ENCODE peak calls at places on chromosome 6, in seven cellular contexts. G is body of pancreas; V is GM12865; K is hepatocyte; Z is activated CD8-positive, alpha-beta T cell treated with anti-CD3 and anti-CD28 coated beads for 36 hours; L is mucosa of descending colon; Q is IMR-90. W is an unnamed sample.

GRCh38 chr6:71979911-71980310 is 93.6 kb downstream of the RIMS1 start:
- DNase-seq in G (no peak), V (no peak), K (no peak), Z (no peak), L (no peak), Q (peak; percentile 0), W (no peak)

GRCh38 chr6:57068066-57068465 is 21.6 kb downstream of the KIAA1586 start:
- DNase-seq in G (no peak), V (no peak), K (no peak), Z (no peak), L (no peak), Q (peak; percentile 57), W (no peak)

GRCh38 chr6:32609731-32610640 is 20.3 kb upstream of the HLA-DRB1 start:
- DNase-seq in G (no peak), V (peak; percentile 96), K (peak; percentile 95), Z (peak; percentile 66), L (no peak), Q (peak; percentile 92), W (peak; percentile 56)

GRCh38 chr6:131443014-131443413 is 130.0 kb upstream of the ARG1 start:
- DNase-seq in G (no peak), V (no peak), K (no peak), Z (no peak), L (no peak), Q (no peak), W (no peak)

GRCh38 chr6:27237089-27237723 is 10.3 kb upstream of the PRSS16 start:
- DNase-seq in G (no peak), V (peak; percentile 81), K (peak; percentile 44), Z (peak; percentile 80), L (no peak), Q (peak; percentile 77), W (no peak)

GRCh38 chr6:142612956-142613355 is 311.1 kb downstream of the ADGRG6 start:
- DNase-seq in G (no peak), V (no peak), K (no peak), Z (no peak), L (no peak), Q (no peak), W (no peak)

GRCh38 chr6:6975395-6976111 is 132.2 kb upstream of the RREB1 start:
- DNase-seq in G (no peak), V (no peak), K (no peak), Z (no peak), L (no peak), Q (no peak), W (no peak)

GRCh38 chr6:130156908-130157307 is 65.8 kb downstream of the SAMD3 start:
- DNase-seq in G (no peak), V (no peak), K (no peak), Z (no peak), L (no peak), Q (no peak), W (no peak)

GRCh38 chr6:6986373-6986772 is 121.4 kb upstream of the RREB1 start:
- DNase-seq in G (no peak), V (no peak), K (no peak), Z (no peak), L (no peak), Q (no peak), W (no peak)

DNA sequence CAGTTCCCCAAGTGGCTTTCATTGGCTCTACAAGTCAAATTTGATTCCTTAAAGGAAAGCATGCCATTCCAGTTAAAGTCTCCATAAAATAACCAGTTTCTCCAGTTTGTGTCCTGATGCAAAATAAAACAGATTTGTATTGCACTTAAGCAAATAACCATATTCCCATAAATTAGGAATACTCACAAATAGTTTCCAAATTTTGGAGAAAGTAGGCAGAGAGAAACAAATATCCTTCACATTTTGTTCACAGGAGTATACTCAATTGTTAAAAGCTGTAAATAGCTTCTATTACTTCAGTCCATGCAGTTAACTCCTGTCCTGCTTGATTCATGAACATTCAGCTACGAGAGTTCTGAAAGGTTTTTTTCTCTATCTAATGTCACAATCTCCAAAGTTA is 281.4 kb upstream of the RGS17 start:
- DNase-seq in G (no peak), V (no peak), K (no peak), Z (no peak), L (no peak), Q (no peak), W (no peak)
- TF ChIP-seq CTCF in G (no peak), V (no peak), K (no peak), Z (no peak), L (no peak), Q (no peak), W (no peak)

DNA sequence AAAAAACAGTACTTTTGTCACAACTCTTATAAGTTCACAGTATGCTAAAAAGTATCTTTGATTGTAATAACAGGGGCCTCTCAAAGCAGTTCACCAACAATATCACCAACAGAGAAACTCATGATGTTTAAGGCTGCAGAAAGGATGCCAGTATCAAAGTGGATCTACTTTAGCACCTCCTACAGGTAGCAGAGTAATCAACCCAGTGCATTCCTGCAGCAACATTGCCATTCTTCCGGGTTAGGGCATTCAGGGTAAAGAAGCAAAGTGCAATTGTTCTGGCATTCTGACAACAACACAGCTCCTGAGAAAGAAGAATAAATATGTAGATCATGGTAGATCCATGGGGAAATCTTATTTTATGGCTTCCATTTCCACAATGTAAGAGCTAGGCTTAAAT is 7.6 kb upstream of the SLC17A4 start:
- DNase-seq in G (no peak), V (no peak), K (no peak), Z (no peak), L (no peak), Q (no peak), W (no peak)
- TF ChIP-seq CTCF in G (no peak), V (no peak), K (no peak), Z (no peak), L (no peak), Q (no peak), W (no peak)

DNA sequence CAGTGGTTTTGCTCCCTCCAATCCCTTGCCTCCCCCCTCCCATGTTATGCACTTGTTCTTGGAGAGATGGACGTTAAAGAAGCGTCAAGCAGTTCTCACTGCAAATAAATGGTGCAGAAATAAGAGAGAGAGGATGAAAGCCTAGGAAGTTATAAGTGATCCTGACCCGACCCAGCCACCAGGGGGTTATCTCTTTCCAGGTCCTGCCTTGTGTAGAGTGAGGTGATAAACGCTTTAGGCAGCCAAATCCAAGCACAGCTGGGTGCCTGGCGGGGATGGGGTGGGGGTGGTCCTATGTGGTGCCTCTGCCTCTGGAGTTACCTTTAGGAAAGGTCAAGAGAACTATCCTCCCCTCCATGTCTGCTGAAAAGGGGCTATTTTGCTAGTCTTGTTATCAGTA is 9.1 kb upstream of the TFAP2A start:
- DNase-seq in G (no peak), V (no peak), K (no peak), Z (no peak), L (no peak), Q (no peak), W (no peak)
- TF ChIP-seq CTCF in G (no peak), V (peak; percentile 36), K (peak; percentile 7), Z (no peak), L (no peak), Q (peak; percentile 10), W (no peak)

DNA sequence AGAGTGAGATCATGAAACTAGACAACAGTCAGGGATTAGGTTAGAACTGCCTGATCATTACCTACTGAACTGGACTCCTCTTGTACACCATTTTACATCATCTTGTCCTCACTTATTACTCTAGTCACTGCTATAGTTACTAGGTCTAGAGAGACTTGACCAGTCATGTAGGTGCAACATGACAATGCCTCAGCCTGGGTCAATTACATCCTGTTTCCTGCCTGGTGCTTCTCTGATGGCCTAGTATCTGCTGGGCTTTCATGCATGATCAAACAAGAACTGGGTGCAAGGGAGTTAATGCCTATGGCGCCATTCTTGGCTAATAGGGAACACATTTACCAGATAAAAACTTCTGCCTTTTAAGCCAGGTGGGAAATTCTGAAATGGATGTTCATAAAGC is 39.2 kb upstream of the MMS22L start:
- DNase-seq in G (no peak), V (no peak), K (no peak), Z (no peak), L (no peak), Q (no peak), W (no peak)
- TF ChIP-seq CTCF in G (no peak), V (no peak), K (no peak), Z (no peak), L (no peak), Q (no peak), W (no peak)

DNA sequence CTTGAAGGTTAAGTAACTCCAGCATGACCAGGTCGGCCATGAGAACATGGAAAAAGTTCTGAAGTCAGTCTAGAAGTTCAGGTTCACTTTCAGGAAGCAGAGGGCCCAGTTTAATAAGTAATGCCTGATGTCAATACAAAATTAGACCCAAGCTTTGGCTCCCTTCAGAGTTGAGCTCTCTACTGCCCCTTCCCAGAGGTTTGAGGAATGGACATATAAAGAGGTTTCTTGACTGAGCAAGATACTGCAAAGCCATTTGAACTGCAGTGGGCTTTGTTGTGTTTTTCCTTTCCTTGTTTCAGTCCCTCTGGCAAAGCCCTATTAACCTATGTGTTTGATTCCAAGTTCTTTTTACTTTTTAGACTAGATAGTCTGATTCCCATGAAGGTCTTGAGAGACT is 97.8 kb upstream of the PREP start:
- DNase-seq in G (no peak), V (no peak), K (no peak), Z (no peak), L (no peak), Q (no peak), W (no peak)
- TF ChIP-seq CTCF in G (no peak), V (no peak), K (no peak), Z (no peak), L (no peak), Q (no peak), W (no peak)

DNA sequence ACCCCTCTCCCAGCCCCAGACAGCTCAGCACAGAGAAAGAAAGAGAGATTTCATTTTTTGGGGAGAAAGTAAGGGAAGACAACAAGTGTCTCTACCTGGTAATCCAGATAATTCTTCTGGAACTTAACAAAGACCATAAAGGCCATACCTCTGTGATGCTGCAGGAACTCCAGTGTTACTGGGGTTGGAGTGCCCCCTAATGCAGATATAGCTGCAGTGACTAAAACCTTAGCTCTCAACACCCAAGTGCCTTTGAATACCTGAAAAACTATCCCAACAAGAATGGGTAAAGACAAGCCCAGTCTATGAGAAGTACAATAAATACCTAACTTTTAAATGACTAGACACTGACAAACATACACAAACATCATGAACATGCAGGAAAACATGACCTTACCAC is 365.3 kb upstream of the PTCHD4 start:
- DNase-seq in G (no peak), V (no peak), K (peak; percentile 28), Z (no peak), L (no peak), Q (peak; percentile 30), W (no peak)
- TF ChIP-seq CTCF in G (no peak), V (no peak), K (peak; percentile 34), Z (no peak), L (no peak), Q (peak; percentile 57), W (no peak)

DNA sequence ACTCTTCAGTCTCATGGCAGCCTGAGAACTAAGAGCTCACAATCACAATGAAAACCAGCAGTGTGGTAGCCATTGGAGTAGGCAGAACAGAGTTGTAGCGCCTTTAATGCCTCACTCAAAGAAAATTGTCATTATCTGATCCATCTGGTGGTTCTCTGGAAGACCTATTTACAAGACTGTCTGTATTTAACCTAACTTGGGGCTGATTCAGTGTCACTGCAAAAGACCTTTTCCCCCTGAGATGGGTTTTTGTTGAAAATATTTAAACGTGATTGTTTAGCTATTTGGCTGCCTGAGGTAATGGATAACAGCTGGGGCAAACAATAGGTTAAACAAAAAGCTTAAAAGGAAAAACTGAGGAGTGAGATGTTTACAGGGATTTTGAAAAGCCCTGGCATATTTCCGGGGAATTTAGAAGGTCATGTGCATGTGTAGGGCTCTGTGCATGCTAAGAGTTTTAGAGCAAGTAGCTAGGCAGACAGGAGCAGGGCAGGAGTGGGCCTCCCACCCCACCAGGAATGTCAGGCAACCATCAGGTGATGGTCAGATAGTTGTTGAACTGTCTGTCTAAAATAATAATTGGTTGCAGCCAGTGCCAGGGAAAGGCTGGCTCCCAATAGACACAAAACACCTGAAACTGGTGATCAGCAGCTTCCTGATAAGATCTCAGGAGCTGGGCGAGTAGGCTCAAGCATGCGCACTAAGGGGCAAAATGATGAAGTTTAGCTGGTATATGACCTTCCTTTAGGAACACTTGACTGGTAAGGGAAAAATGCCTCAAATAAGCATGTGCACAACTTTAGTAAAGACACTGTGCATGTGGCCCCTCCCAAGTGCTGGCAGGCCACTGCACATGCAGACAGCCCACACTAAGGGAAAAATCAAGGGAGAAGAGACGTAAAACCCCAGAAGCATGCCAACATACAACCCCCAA is 70.8 kb upstream of the AKIRIN2 start:
- DNase-seq in G (no peak), V (no peak), K (peak; percentile 39), Z (no peak), L (no peak), Q (peak; percentile 59), W (no peak)
- TF ChIP-seq CTCF in G (no peak), V (no peak), K (no peak), Z (no peak), L (no peak), Q (no peak), W (no peak)

W was measured in GM13977.